ENCODE peak calls at places on chromosomes 13 and 19, in eight cellular contexts. C is foreskin fibroblast, T is mucosa of descending colon, X is mammary epithelial cell, U is type B pancreatic cell, E is GM12864, B is neural crest cell, P is uterus. H is an unnamed sample.
A peak's percentile ranks its signal among the peaks of the same experiment; 100 is the strongest.

GRCh38 chr13:107296804-107297203 is 728.9 kb upstream of the ARGLU1 start:
- DNase-seq in C (no peak), T (no peak), X (no peak), U (no peak), E (no peak), B (no peak), P (no peak), H (no peak)

GRCh38 chr19:16153582-16154336 is 10.3 kb downstream of the HSH2D start:
- DNase-seq in C (no peak), T (no peak), X (no peak), U (no peak), E (no peak), B (no peak), P (no peak), H (no peak)

GRCh38 chr19:44658069-44658727 is 13.1 kb upstream of the CEACAM19 start:
- DNase-seq in C (no peak), T (no peak), X (no peak), U (no peak), E (no peak), B (no peak), P (no peak), H (no peak)

GRCh38 chr13:92136449-92137180 is 738.2 kb downstream of the GPC5 start:
- DNase-seq in C (no peak), T (no peak), X (no peak), U (no peak), E (no peak), B (no peak), P (no peak), H (no peak)

GRCh38 chr19:42122691-42123607 is 9.3 kb downstream of the POU2F2 start:
- DNase-seq in C (no peak), T (no peak), X (no peak), U (no peak), E (no peak), B (no peak), P (no peak), H (peak; percentile 64)

GRCh38 chr13:51230473-51231105 is 8.4 kb downstream of the FAM124A start:
- DNase-seq in C (peak; percentile 25), T (no peak), X (no peak), U (no peak), E (no peak), B (no peak), P (peak; percentile 83), H (no peak)

GRCh38 chr13:29577135-29578051 is 18.1 kb downstream of the SLC7A1 start:
- DNase-seq in C (peak; percentile 35), T (no peak), X (no peak), U (no peak), E (no peak), B (no peak), P (no peak), H (no peak)

GRCh38 chr19:12270854-12271253 is 23.8 kb downstream of the ZNF44 start:
- DNase-seq in C (no peak), T (no peak), X (no peak), U (no peak), E (no peak), B (no peak), P (no peak), H (no peak)

GRCh38 chr13:47508518-47509228 is 492.4 kb downstream of the SUCLA2 start:
- DNase-seq in C (no peak), T (no peak), X (peak; percentile 23), U (no peak), E (no peak), B (no peak), P (no peak), H (no peak)

GRCh38 chr13:50202485-50202884 is 187.2 kb downstream of the KCNRG start:
- DNase-seq in C (no peak), T (no peak), X (no peak), U (no peak), E (no peak), B (no peak), P (no peak), H (no peak)

GRCh38 chr19:33284146-33284643 is 18.1 kb downstream of the CEBPA start:
- DNase-seq in C (no peak), T (peak; percentile 33), X (no peak), U (no peak), E (no peak), B (no peak), P (no peak), H (no peak)

GRCh38 chr19:5046339-5047039 is 77.6 kb downstream of the KDM4B start:
- DNase-seq in C (peak; percentile 68), T (peak; percentile 83), X (peak; percentile 17), U (no peak), E (no peak), B (no peak), P (no peak), H (no peak)

GRCh38 chr19:44856438-44857083 is 10.5 kb downstream of the NECTIN2 start:
- DNase-seq in C (no peak), T (no peak), X (no peak), U (no peak), E (no peak), B (no peak), P (no peak), H (no peak)

GRCh38 chr19:13825489-13826475 is 30.5 kb downstream of the ZSWIM4 start:
- DNase-seq in C (no peak), T (peak; percentile 63), X (no peak), U (no peak), E (no peak), B (no peak), P (no peak), H (no peak)

GRCh38 chr19:46345157-46345556 is 1.7 kb upstream of the PPP5C start:
- DNase-seq in C (no peak), T (no peak), X (no peak), U (no peak), E (no peak), B (no peak), P (no peak), H (no peak)

GRCh38 chr19:46347985-46348384 is 1.1 kb downstream of the PPP5C start:
- DNase-seq in C (no peak), T (no peak), X (no peak), U (no peak), E (no peak), B (no peak), P (no peak), H (no peak)

GRCh38 chr19:46349311-46349993 is 2.6 kb downstream of the PPP5C start:
- DNase-seq in C (no peak), T (no peak), X (no peak), U (no peak), E (no peak), B (no peak), P (no peak), H (no peak)

GRCh38 chr19:46346821-46347571 is at the start of gene PPP5C:
- DNase-seq in C (peak; percentile 94), T (peak; percentile 95), X (peak; percentile 88), U (peak; percentile 95), E (peak; percentile 81), B (peak; percentile 87), P (peak; percentile 92), H (peak; percentile 96)

GRCh38 chr19:46347572-46347883 is 641 bp downstream of the PPP5C start:
- DNase-seq in C (no peak), T (no peak), X (no peak), U (no peak), E (no peak), B (no peak), P (no peak), H (no peak)
- TF ChIP-seq CTCF in C (no peak), T (no peak), X (no peak), U (peak; percentile 24), E (no peak), B (no peak), P (no peak), H (no peak)

DNA sequence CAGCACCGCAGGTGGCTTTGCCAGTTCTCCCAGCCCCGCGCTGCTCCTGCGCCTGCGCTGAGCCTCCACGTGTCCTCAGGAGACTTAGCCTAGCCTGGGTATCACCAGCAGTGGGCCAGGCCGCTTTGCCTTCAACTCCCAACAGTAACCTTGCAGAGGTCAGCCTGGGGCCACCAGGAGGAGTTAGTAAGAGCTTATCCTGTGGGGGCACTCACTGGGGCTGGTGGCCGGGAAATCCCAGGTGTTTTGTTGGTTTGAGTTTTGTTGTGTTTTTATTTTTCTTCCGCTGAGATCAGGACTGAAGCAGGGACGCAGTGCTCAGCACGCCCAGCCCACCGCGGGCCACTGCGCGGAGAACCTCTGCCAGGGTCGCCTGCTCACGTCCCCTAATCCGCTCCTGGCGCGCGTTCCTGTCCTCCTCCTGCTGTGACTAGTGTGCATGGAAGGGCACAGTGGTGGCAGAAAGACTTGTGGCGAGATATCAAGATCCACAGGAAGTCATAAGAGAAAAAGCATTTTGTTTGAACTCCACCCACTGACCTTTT is 207.4 kb upstream of the RFC3 start:
- DNase-seq in C (no peak), T (peak; percentile 61), X (no peak), U (no peak), E (no peak), B (peak; percentile 20), P (no peak), H (no peak)
- TF ChIP-seq CTCF in C (no peak), T (no peak), X (no peak), U (no peak), E (no peak), B (no peak), P (no peak), H (no peak)

DNA sequence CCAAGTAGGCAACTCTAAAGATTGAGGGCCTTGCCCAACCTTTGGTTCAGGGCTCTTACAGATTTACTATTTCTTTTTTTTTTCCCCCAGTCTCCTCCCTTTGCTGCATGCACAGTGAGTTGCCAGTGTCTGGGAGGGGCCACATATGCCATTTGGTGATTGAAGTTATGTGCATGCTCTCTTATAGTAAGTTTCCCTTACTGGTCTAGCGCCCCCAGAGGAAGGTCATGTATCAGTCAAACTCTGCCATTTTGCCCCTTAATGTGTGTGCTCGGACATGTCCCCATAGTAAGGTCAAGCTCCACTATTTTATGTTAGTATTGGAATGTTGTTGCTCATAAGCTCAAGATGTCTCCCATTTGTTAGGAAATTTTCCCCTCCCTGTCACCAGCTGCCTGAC is 1138.0 kb upstream of the SLC10A2 start:
- DNase-seq in C (no peak), T (no peak), X (no peak), U (no peak), E (no peak), B (no peak), P (no peak), H (no peak)
- TF ChIP-seq CTCF in C (no peak), T (no peak), X (no peak), U (no peak), E (peak; percentile 27), B (no peak), P (no peak), H (peak; percentile 5)

GRCh38 chr19:39211731-39212376 is 7.8 kb upstream of the SYCN start:
- DNase-seq in C (no peak), T (no peak), X (no peak), U (no peak), E (no peak), B (no peak), P (no peak), H (no peak)

GRCh38 chr19:39208175-39208795 is 4.2 kb upstream of the SYCN start:
- DNase-seq in C (no peak), T (no peak), X (no peak), U (no peak), E (no peak), B (no peak), P (no peak), H (no peak)

GRCh38 chr19:39217094-39217493 is 13.0 kb upstream of the SYCN start:
- DNase-seq in C (no peak), T (no peak), X (no peak), U (no peak), E (no peak), B (no peak), P (no peak), H (no peak)

GRCh38 chr19:39209196-39209595 is 5.1 kb upstream of the SYCN start:
- DNase-seq in C (no peak), T (no peak), X (no peak), U (no peak), E (no peak), B (no peak), P (no peak), H (no peak)

GRCh38 chr19:39212377-39212742 is 8.3 kb upstream of the SYCN start:
- DNase-seq in C (no peak), T (no peak), X (no peak), U (no peak), E (no peak), B (peak; percentile 18), P (no peak), H (no peak)
- TF ChIP-seq CTCF in C (peak; percentile 17), T (no peak), X (no peak), U (peak; percentile 58), E (peak; percentile 59), B (peak; percentile 47), P (peak; percentile 24), H (peak; percentile 64)

H was measured in GM06990.